ENCODE peak calls at places on chromosomes 6 and 20, in eight cellular contexts. Z, N, B, A, W, C, D and T are unnamed samples.

GRCh38 chr6:150008588-150008987 is 16.7 kb downstream of the RAET1L start:
- DNase-seq in Z (peak), N (no peak), B (no peak), A (peak), W (no peak), C (no peak), D (no peak), T (no peak)

GRCh38 chr20:55160022-55160421 is 684.6 kb downstream of the DOK5 start:
- DNase-seq in Z (peak), N (no peak), B (no peak), A (no peak), W (no peak), C (no peak), D (no peak), T (peak)

GRCh38 chr6:30480536-30481156 is 8.7 kb upstream of the HLA-E start:
- DNase-seq in Z (no peak), N (no peak), B (no peak), A (no peak), W (no peak), C (no peak), D (peak), T (no peak)

GRCh38 chr6:143721642-143722041 is 43.9 kb downstream of the PHACTR2 start:
- DNase-seq in Z (no peak), N (no peak), B (no peak), A (no peak), W (no peak), C (no peak), D (no peak), T (no peak)

GRCh38 chr6:149342525-149342924 is 25.0 kb downstream of the TAB2 start:
- DNase-seq in Z (no peak), N (no peak), B (no peak), A (no peak), W (no peak), C (no peak), D (no peak), T (no peak)

GRCh38 chr6:9266741-9267140 is 831.4 kb upstream of the SLC35B3 start:
- DNase-seq in Z (no peak), N (no peak), B (no peak), A (no peak), W (no peak), C (no peak), D (no peak), T (no peak)

GRCh38 chr6:157123245-157123644 is 200.1 kb downstream of the TMEM242 start:
- DNase-seq in Z (no peak), N (no peak), B (no peak), A (no peak), W (no peak), C (no peak), D (no peak), T (no peak)

GRCh38 chr6:37251211-37251610 is 6.4 kb upstream of the TBC1D22B start:
- DNase-seq in Z (no peak), N (no peak), B (no peak), A (no peak), W (peak), C (no peak), D (no peak), T (peak)

GRCh38 chr6:28468056-28468455 is 24.8 kb upstream of the ZSCAN23 start:
- DNase-seq in Z (no peak), N (no peak), B (no peak), A (no peak), W (no peak), C (no peak), D (no peak), T (no peak)

GRCh38 chr20:47701612-47702011 is 83.7 kb downstream of the SULF2 start:
- DNase-seq in Z (peak), N (peak), B (no peak), A (no peak), W (peak), C (no peak), D (no peak), T (peak)

GRCh38 chr6:77397561-77397960 is 65.7 kb downstream of the HTR1B start:
- DNase-seq in Z (no peak), N (no peak), B (no peak), A (no peak), W (no peak), C (no peak), D (no peak), T (no peak)

GRCh38 chr6:33312361-33313104 is 1.3 kb downstream of the TAPBP start:
- DNase-seq in Z (peak), N (peak), B (peak), A (peak), W (peak), C (peak), D (peak), T (peak)

GRCh38 chr6:109095036-109095820 is at the start of gene CEP57L1:
- DNase-seq in Z (peak), N (peak), B (peak), A (peak), W (peak), C (peak), D (peak), T (peak)

GRCh38 chr6:3037578-3038365 is 30.5 kb upstream of the RIPK1 start:
- DNase-seq in Z (no peak), N (no peak), B (no peak), A (no peak), W (no peak), C (no peak), D (no peak), T (no peak)

GRCh38 chr6:75543311-75543710 is 49.7 kb upstream of the FILIP1 start:
- DNase-seq in Z (no peak), N (no peak), B (no peak), A (no peak), W (no peak), C (no peak), D (no peak), T (no peak)

GRCh38 chr20:19688031-19688806 is 69.8 kb upstream of the RIN2 start:
- DNase-seq in Z (peak), N (peak), B (no peak), A (peak), W (peak), C (no peak), D (peak), T (peak)

GRCh38 chr6:130676077-130676772 is 151.0 kb upstream of the SMLR1 start:
- DNase-seq in Z (peak), N (no peak), B (no peak), A (no peak), W (no peak), C (no peak), D (no peak), T (peak)

GRCh38 chr6:150588862-150589499 is 10.7 kb upstream of the PLEKHG1 start:
- DNase-seq in Z (no peak), N (no peak), B (no peak), A (no peak), W (no peak), C (no peak), D (no peak), T (no peak)

GRCh38 chr6:53938810-53939209 is 144.0 kb downstream of the LRRC1 start:
- DNase-seq in Z (no peak), N (no peak), B (no peak), A (no peak), W (no peak), C (no peak), D (no peak), T (peak)

GRCh38 chr6:77072694-77073409 is 390.4 kb downstream of the HTR1B start:
- DNase-seq in Z (no peak), N (no peak), B (no peak), A (no peak), W (no peak), C (no peak), D (no peak), T (no peak)

GRCh38 chr6:36576573-36576972 is 17.6 kb upstream of the SRSF3 start:
- DNase-seq in Z (no peak), N (no peak), B (no peak), A (no peak), W (no peak), C (no peak), D (peak), T (no peak)

GRCh38 chr6:33313105-33313708 is 671 bp downstream of the TAPBP start:
- DNase-seq in Z (peak), N (peak), B (no peak), A (no peak), W (peak), C (peak), D (peak), T (no peak)

GRCh38 chr20:50153153-50153499 is 397 bp downstream of the PEDS1 start:
- DNase-seq in Z (peak), N (no peak), B (no peak), A (no peak), W (no peak), C (no peak), D (no peak), T (no peak)

GRCh38 chr6:145009691-145010090 is 724.6 kb downstream of the UTRN start:
- DNase-seq in Z (no peak), N (no peak), B (no peak), A (no peak), W (no peak), C (no peak), D (no peak), T (no peak)

GRCh38 chr6:1987640-1988039 is 257.8 kb downstream of the GMDS start:
- DNase-seq in Z (peak), N (no peak), B (no peak), A (no peak), W (peak), C (no peak), D (no peak), T (peak)

GRCh38 chr20:49786671-49787370 is 25.8 kb upstream of the SLC9A8 start:
- DNase-seq in Z (no peak), N (no peak), B (no peak), A (no peak), W (no peak), C (no peak), D (peak), T (no peak)

GRCh38 chr6:136226674-136227377 is 23.3 kb downstream of the MTFR2 start:
- DNase-seq in Z (no peak), N (no peak), B (no peak), A (no peak), W (no peak), C (no peak), D (no peak), T (peak)

GRCh38 chr6:170005680-170006470 is 254.5 kb downstream of the ERMARD start:
- DNase-seq in Z (no peak), N (no peak), B (no peak), A (no peak), W (no peak), C (no peak), D (no peak), T (no peak)

GRCh38 chr6:43917878-43918382 is 147.9 kb downstream of the VEGFA start:
- DNase-seq in Z (peak), N (peak), B (no peak), A (no peak), W (no peak), C (no peak), D (no peak), T (peak)

GRCh38 chr6:43262780-43263313 is 19.6 kb downstream of the TTBK1 start:
- DNase-seq in Z (no peak), N (no peak), B (no peak), A (no peak), W (no peak), C (no peak), D (no peak), T (no peak)

GRCh38 chr20:56463428-56463827 is 5.0 kb upstream of the RTF2 start:
- DNase-seq in Z (no peak), N (no peak), B (no peak), A (no peak), W (no peak), C (no peak), D (peak), T (no peak)

GRCh38 chr6:34928220-34928619 is 39.2 kb downstream of the ANKS1A start:
- DNase-seq in Z (no peak), N (no peak), B (no peak), A (no peak), W (no peak), C (no peak), D (no peak), T (no peak)

GRCh38 chr20:51715028-51715872 is 52.9 kb downstream of the ATP9A start:
- DNase-seq in Z (no peak), N (no peak), B (no peak), A (no peak), W (peak), C (no peak), D (no peak), T (no peak)

GRCh38 chr6:106648651-106649308 is 19.4 kb downstream of the QRSL1 start:
- DNase-seq in Z (no peak), N (no peak), B (no peak), A (no peak), W (no peak), C (no peak), D (no peak), T (no peak)